ENCODE peak calls at places on chromosome 22, in five cellular contexts. H is AG04450, I is heart right ventricle, X is body of pancreas, L is prostate gland. O is an unnamed sample.

GRCh38 chr22:49301398-49302149 is 526.1 kb downstream of the BRD1 start:
- DNase-seq in H (no peak), L (no peak), I (no peak), X (no peak), O (no peak)

GRCh38 chr22:24305260-24305692 is 34.6 kb downstream of the SPECC1L start:
- DNase-seq in I (no peak), H (no peak), L (no peak), X (no peak), O (no peak)

GRCh38 chr22:45865561-45866397 is 111.2 kb downstream of the WNT7B start:
- DNase-seq in H (no peak), I (no peak), L (peak), X (no peak), O (no peak)

GRCh38 chr22:43891360-43892182 is at the start of gene PNPLA5:
- DNase-seq in X (no peak), L (no peak), I (no peak), H (no peak), O (peak)

GRCh38 chr22:39819429-39819828 is 74.1 kb downstream of the ENTHD1 start:
- DNase-seq in I (no peak), X (no peak), H (no peak), L (no peak), O (no peak)

GRCh38 chr22:39428597-39429071 is 28.2 kb upstream of the MGAT3 start:
- DNase-seq in I (no peak), X (no peak), L (no peak), H (no peak), O (no peak)

GRCh38 chr22:50694099-50694498 is 21.5 kb downstream of the SHANK3 start:
- DNase-seq in L (no peak), I (no peak), H (no peak), X (no peak), O (peak)

GRCh38 chr22:49968831-49969661 is 8.5 kb downstream of the PIM3 start:
- DNase-seq in X (peak), I (peak), H (no peak), L (no peak), O (no peak)

GRCh38 chr22:41048791-41049717 is 43.3 kb upstream of the EP300 start:
- DNase-seq in L (peak), X (peak), H (peak), I (peak), O (peak)

GRCh38 chr22:44132724-44133123 is 48.0 kb upstream of the PARVG start:
- DNase-seq in X (no peak), I (no peak), H (no peak), L (no peak), O (no peak)

GRCh38 chr22:42066133-42066761 is 4.4 kb downstream of the NAGA start:
- DNase-seq in X (no peak), I (no peak), H (no peak), L (no peak), O (no peak)

GRCh38 chr22:50473855-50474671 is 772 bp downstream of the SBF1 start:
- DNase-seq in L (no peak), X (peak), H (peak), I (no peak), O (peak)

GRCh38 chr22:41697126-41697775 is 2.1 kb upstream of the MEI1 start:
- DNase-seq in H (peak), L (peak), I (peak), X (peak), O (peak)

GRCh38 chr22:27032121-27032761 is 374.9 kb downstream of the MIAT start:
- DNase-seq in L (peak), I (no peak), H (no peak), X (peak), O (peak)

GRCh38 chr22:47163481-47163875 is 401.0 kb downstream of the TBC1D22A start:
- DNase-seq in I (no peak), L (no peak), X (peak), H (no peak), O (no peak)

GRCh38 chr22:20433191-20433590 is 4.4 kb downstream of the SCARF2 start:
- DNase-seq in I (no peak), L (no peak), X (no peak), H (no peak), O (no peak)

GRCh38 chr22:39431821-39432251 is 25.0 kb upstream of the MGAT3 start:
- DNase-seq in H (no peak), L (no peak), I (peak), X (no peak), O (peak)

GRCh38 chr22:46737105-46737975 is 712 bp downstream of the CERK start:
- DNase-seq in X (peak), I (no peak), L (no peak), H (no peak), O (peak)

GRCh38 chr22:39897841-39898240 is 3.0 kb upstream of the GRAP2 start:
- DNase-seq in X (no peak), I (no peak), L (no peak), H (no peak), O (no peak)

GRCh38 chr22:39120983-39121382 is 23.9 kb downstream of the APOBEC3H start:
- DNase-seq in L (no peak), X (no peak), H (no peak), I (no peak), O (no peak)

GRCh38 chr22:46078241-46079092 is 71.9 kb upstream of the PPARA start:
- DNase-seq in I (peak), L (peak), H (no peak), X (peak), O (peak)

GRCh38 chr22:31084811-31085492 is 3.8 kb downstream of the SMTN start:
- DNase-seq in X (peak), I (peak), L (peak), H (peak), O (peak)
- TF ChIP-seq CTCF in X (peak), I (peak), L (peak), H (peak), O (peak)

GRCh38 chr22:31217890-31218287 is 5.8 kb downstream of the LIMK2 start:
- DNase-seq in X (no peak), H (no peak), L (no peak), I (no peak), O (no peak)
- H3K27ac ChIP-seq in X (peak), H (no peak), L (peak), I (peak), O (no peak)

GRCh38 chr22:22397875-22398524 is 110.5 kb downstream of the ZNF280B start:
- DNase-seq in H (no peak), X (no peak), L (no peak), I (peak), O (no peak)

GRCh38 chr22:22401381-22401780 is 107.2 kb downstream of the ZNF280B start:
- DNase-seq in H (no peak), L (no peak), I (no peak), X (no peak), O (no peak)

GRCh38 chr22:22398530-22399327 is 109.8 kb downstream of the ZNF280B start:
- DNase-seq in H (no peak), I (no peak), X (no peak), L (no peak), O (no peak)

GRCh38 chr22:22400964-22401363 is 107.6 kb downstream of the ZNF280B start:
- DNase-seq in X (no peak), L (no peak), I (no peak), H (no peak), O (no peak)

DNA sequence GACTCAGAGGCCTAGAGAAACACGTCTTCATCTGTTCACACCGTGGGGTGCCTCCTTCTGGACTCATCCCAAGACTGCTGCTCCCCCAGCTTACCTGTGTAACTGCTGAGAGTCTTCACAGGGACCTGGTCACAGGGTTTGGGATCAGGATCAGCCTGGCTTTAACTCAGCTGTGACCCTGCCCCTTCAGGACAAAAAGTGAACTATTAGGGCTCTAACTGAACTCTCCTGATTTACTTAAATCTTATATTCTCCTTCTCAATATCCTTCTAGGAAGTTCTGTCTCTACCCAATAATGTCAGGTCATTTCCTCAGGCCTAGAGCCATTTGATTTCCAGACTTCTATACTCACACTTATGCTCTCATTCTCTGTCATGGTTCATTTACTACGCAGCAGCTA is 108.4 kb downstream of the ZNF280B start:
- DNase-seq in I (no peak), L (no peak), X (no peak), H (no peak), O (no peak)
- TF ChIP-seq CTCF in I (no peak), L (no peak), X (no peak), H (no peak), O (no peak)

GRCh38 chr22:21865041-21865440 is 2.4 kb downstream of the MAPK1 start:
- DNase-seq in X (no peak), I (peak), H (peak), L (peak), O (peak)
- H3K27ac ChIP-seq in X (no peak), I (no peak), H (no peak), L (no peak), O (no peak)

GRCh38 chr22:22752556-22753477 is 108.4 kb downstream of the GGTLC2 start:
- DNase-seq in I (no peak), X (no peak), H (peak), L (no peak), O (peak)
- TF ChIP-seq CTCF in I (no peak), X (no peak), H (no peak), L (no peak), O (no peak)

GRCh38 chr22:17588606-17589005 is 25.3 kb downstream of the SLC25A18 start:
- DNase-seq in H (no peak), I (no peak), X (no peak), L (no peak), O (no peak)
- H3K27ac ChIP-seq in H (no peak), I (no peak), X (no peak), L (no peak), O (no peak)

DNA sequence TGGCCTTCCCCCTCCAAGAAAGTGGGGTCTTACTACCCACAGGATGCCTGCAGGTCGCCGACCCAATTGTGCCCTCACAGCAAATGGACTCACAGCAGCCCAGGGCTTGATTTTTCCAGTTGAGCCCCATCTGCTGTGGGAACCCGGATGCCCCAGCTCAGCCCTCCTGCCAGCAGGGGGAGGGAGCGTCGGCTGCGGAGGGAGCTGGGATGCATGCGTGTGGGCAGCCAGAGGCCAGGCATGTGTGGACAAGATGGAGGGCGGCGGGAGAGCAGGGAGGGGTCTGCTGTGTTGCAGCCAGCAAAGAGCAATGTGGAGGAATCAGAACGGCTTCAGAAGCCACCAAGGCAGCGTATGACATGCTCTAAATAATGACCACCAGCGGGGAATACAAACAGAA is 41.0 kb upstream of the EIF3D start:
- DNase-seq in H (no peak), L (no peak), X (no peak), I (no peak), O (peak)
- TF ChIP-seq CTCF in H (peak), L (no peak), X (peak), I (peak), O (peak)

DNA sequence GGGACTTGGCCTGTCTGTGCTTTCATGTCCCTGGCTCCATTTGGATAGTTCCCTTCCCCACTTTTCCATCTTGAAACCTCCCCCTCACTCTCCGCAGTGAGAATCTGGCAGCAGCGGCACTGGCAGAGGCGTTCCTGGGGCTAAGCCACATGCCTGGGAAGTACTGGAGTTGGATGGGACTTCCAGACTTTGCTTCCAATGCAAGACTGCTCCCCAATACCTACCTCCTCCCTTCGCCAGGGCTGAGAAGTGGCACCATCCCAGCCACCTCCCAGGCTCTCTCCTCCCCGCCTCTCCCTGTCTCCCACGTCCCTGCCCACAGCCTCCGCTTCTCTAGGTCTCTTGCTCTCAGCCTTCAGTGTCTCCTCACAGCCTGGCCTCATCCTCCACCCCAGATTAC is 16.6 kb downstream of the TST start:
- DNase-seq in H (no peak), I (no peak), X (no peak), L (no peak), O (no peak)
- H3K27ac ChIP-seq in H (no peak), I (no peak), X (no peak), L (no peak), O (no peak)